ENCODE peak calls at places on chromosome 4, in five cellular contexts. T, N, O, H and M are unnamed samples.
A peak's percentile ranks its signal among the peaks of the same experiment; 100 is the strongest.

GRCh38 chr4:100736651-100737450 is 219.0 kb upstream of the EMCN start:
- DNase-seq in O (no peak), N (peak; percentile 92), H (no peak), T (peak; percentile 88), M (no peak)

GRCh38 chr4:152072886-152073285 is 312.1 kb upstream of the GATB start:
- DNase-seq in N (no peak), T (no peak), H (no peak), O (no peak), M (no peak)

GRCh38 chr4:54539500-54540029 is 118.2 kb upstream of the KIT start:
- DNase-seq in O (peak; percentile 34), H (peak; percentile 73), N (peak; percentile 37), T (no peak), M (peak; percentile 2)

GRCh38 chr4:185914583-185915199 is 102.7 kb upstream of the SORBS2 start:
- DNase-seq in O (peak; percentile 61), H (no peak), T (no peak), N (peak; percentile 93), M (no peak)

GRCh38 chr4:81663368-81663767 is 191.7 kb upstream of the RASGEF1B start:
- DNase-seq in O (no peak), T (no peak), N (no peak), H (no peak), M (no peak)

GRCh38 chr4:88533937-88534750 is 10.6 kb upstream of the PYURF start:
- DNase-seq in H (no peak), N (peak; percentile 85), T (peak; percentile 92), O (no peak), M (no peak)

GRCh38 chr4:139188648-139189416 is 11.8 kb upstream of the ELF2 start:
- DNase-seq in N (no peak), H (no peak), O (no peak), T (no peak), M (no peak)

GRCh38 chr4:125590158-125590557 is 275.4 kb downstream of the FAT4 start:
- DNase-seq in H (no peak), O (no peak), T (no peak), N (no peak), M (no peak)

GRCh38 chr4:159071178-159071968 is 31.5 kb upstream of the RAPGEF2 start:
- DNase-seq in T (peak; percentile 71), O (peak; percentile 40), N (peak; percentile 87), H (no peak), M (no peak)

GRCh38 chr4:13705521-13706035 is 78.1 kb upstream of the BOD1L1 start:
- DNase-seq in T (peak; percentile 64), H (peak; percentile 32), N (no peak), O (peak; percentile 72), M (no peak)

GRCh38 chr4:2412534-2412884 is 5.9 kb downstream of the ZFYVE28 start:
- DNase-seq in H (no peak), T (peak; percentile 54), O (peak; percentile 89), N (no peak), M (no peak)

GRCh38 chr4:112127736-112128322 is 17.4 kb upstream of the FAM241A start:
- DNase-seq in N (peak; percentile 62), H (no peak), T (peak; percentile 59), O (no peak), M (no peak)

GRCh38 chr4:25913851-25914669 is at the start of gene SMIM20:
- DNase-seq in O (peak; percentile 84), T (peak; percentile 80), N (peak; percentile 88), H (peak; percentile 93), M (peak; percentile 96)

GRCh38 chr4:10640535-10641159 is 43.9 kb downstream of the CLNK start:
- DNase-seq in O (no peak), T (no peak), N (peak; percentile 75), H (no peak), M (no peak)

GRCh38 chr4:86818845-86819244 is 30.3 kb downstream of the SLC10A6 start:
- DNase-seq in O (no peak), T (no peak), H (peak; percentile 23), N (no peak), M (no peak)

GRCh38 chr4:184228306-184228705 is 10.6 kb upstream of the ENPP6 start:
- DNase-seq in H (no peak), N (no peak), T (no peak), O (no peak), M (no peak)

GRCh38 chr4:8761824-8762205 is 109.8 kb downstream of the HMX1 start:
- DNase-seq in H (no peak), N (no peak), O (no peak), T (no peak), M (no peak)

GRCh38 chr4:153748378-153748777 is 11.4 kb downstream of the RNF175 start:
- DNase-seq in N (peak; percentile 80), O (peak; percentile 17), H (no peak), T (peak; percentile 35), M (no peak)

GRCh38 chr4:141647982-141648381 is 11.6 kb downstream of the IL15 start:
- DNase-seq in T (no peak), H (no peak), O (no peak), N (no peak), M (no peak)

GRCh38 chr4:159105761-159106243 is 2.9 kb downstream of the RAPGEF2 start:
- DNase-seq in O (no peak), N (peak; percentile 88), H (no peak), T (peak; percentile 63), M (no peak)

GRCh38 chr4:153497988-153498967 is 32.1 kb downstream of the TMEM131L start:
- DNase-seq in T (no peak), N (peak; percentile 14), O (no peak), H (no peak), M (no peak)